ENCODE peak calls at places on chromosomes 7 and 10, in four cellular contexts. One of them, this sample, is unnamed.

GRCh38 chr7:29588900-29589696 is 25.5 kb downstream of the PRR15 start:
- DNase-seq in iPS-NIHi11: peak
- DNase-seq in stimulated activated CD4-positive, alpha-beta T cell treated with anti-CD3 and anti-CD28 coated beads, Interleukin-1b, Interleukin-23, amount 100 ng/mL, for 48 hours: no peak
- DNase-seq in activated CD4-positive, alpha-beta T cell treated with anti-CD3 and anti-CD28 coated beads, Interleukin-2, amount 50 U/mL, for 48 hours: peak
- DNase-seq in this sample: peak

GRCh38 chr10:59682986-59683937 is 26.4 kb downstream of the SLC16A9 start:
- DNase-seq in iPS-NIHi11: no peak
- DNase-seq in stimulated activated CD4-positive, alpha-beta T cell treated with anti-CD3 and anti-CD28 coated beads, Interleukin-1b, Interleukin-23, amount 100 ng/mL, for 48 hours: no peak
- DNase-seq in activated CD4-positive, alpha-beta T cell treated with anti-CD3 and anti-CD28 coated beads, Interleukin-2, amount 50 U/mL, for 48 hours: no peak
- DNase-seq in this sample: no peak

GRCh38 chr7:2508327-2509231 is 11.0 kb upstream of the LFNG start:
- DNase-seq in iPS-NIHi11: no peak
- DNase-seq in stimulated activated CD4-positive, alpha-beta T cell treated with anti-CD3 and anti-CD28 coated beads, Interleukin-1b, Interleukin-23, amount 100 ng/mL, for 48 hours: peak
- DNase-seq in activated CD4-positive, alpha-beta T cell treated with anti-CD3 and anti-CD28 coated beads, Interleukin-2, amount 50 U/mL, for 48 hours: peak
- DNase-seq in this sample: peak

GRCh38 chr10:99993994-99994689 is 15.6 kb downstream of the DNMBP start:
- DNase-seq in iPS-NIHi11: peak
- DNase-seq in stimulated activated CD4-positive, alpha-beta T cell treated with anti-CD3 and anti-CD28 coated beads, Interleukin-1b, Interleukin-23, amount 100 ng/mL, for 48 hours: peak
- DNase-seq in activated CD4-positive, alpha-beta T cell treated with anti-CD3 and anti-CD28 coated beads, Interleukin-2, amount 50 U/mL, for 48 hours: peak
- DNase-seq in this sample: peak

GRCh38 chr10:127117125-127117524 is 79.3 kb downstream of the INSYN2A start:
- DNase-seq in iPS-NIHi11: peak
- DNase-seq in stimulated activated CD4-positive, alpha-beta T cell treated with anti-CD3 and anti-CD28 coated beads, Interleukin-1b, Interleukin-23, amount 100 ng/mL, for 48 hours: no peak
- DNase-seq in activated CD4-positive, alpha-beta T cell treated with anti-CD3 and anti-CD28 coated beads, Interleukin-2, amount 50 U/mL, for 48 hours: peak
- DNase-seq in this sample: no peak

GRCh38 chr10:30745953-30746352 is 116.4 kb upstream of the LYZL2 start:
- DNase-seq in iPS-NIHi11: no peak
- DNase-seq in stimulated activated CD4-positive, alpha-beta T cell treated with anti-CD3 and anti-CD28 coated beads, Interleukin-1b, Interleukin-23, amount 100 ng/mL, for 48 hours: no peak
- DNase-seq in activated CD4-positive, alpha-beta T cell treated with anti-CD3 and anti-CD28 coated beads, Interleukin-2, amount 50 U/mL, for 48 hours: no peak
- DNase-seq in this sample: no peak

GRCh38 chr7:48428091-48428710 is 256.9 kb downstream of the ABCA13 start:
- DNase-seq in iPS-NIHi11: no peak
- DNase-seq in stimulated activated CD4-positive, alpha-beta T cell treated with anti-CD3 and anti-CD28 coated beads, Interleukin-1b, Interleukin-23, amount 100 ng/mL, for 48 hours: no peak
- DNase-seq in activated CD4-positive, alpha-beta T cell treated with anti-CD3 and anti-CD28 coated beads, Interleukin-2, amount 50 U/mL, for 48 hours: no peak
- DNase-seq in this sample: no peak

GRCh38 chr10:987635-987905 is 664 bp upstream of the GTPBP4 start:
- DNase-seq in iPS-NIHi11: no peak
- DNase-seq in stimulated activated CD4-positive, alpha-beta T cell treated with anti-CD3 and anti-CD28 coated beads, Interleukin-1b, Interleukin-23, amount 100 ng/mL, for 48 hours: no peak
- DNase-seq in activated CD4-positive, alpha-beta T cell treated with anti-CD3 and anti-CD28 coated beads, Interleukin-2, amount 50 U/mL, for 48 hours: no peak
- DNase-seq in this sample: no peak

GRCh38 chr10:21315321-21316220 is 209.9 kb downstream of the SKIDA1 start:
- DNase-seq in iPS-NIHi11: peak
- DNase-seq in stimulated activated CD4-positive, alpha-beta T cell treated with anti-CD3 and anti-CD28 coated beads, Interleukin-1b, Interleukin-23, amount 100 ng/mL, for 48 hours: no peak
- DNase-seq in activated CD4-positive, alpha-beta T cell treated with anti-CD3 and anti-CD28 coated beads, Interleukin-2, amount 50 U/mL, for 48 hours: no peak
- DNase-seq in this sample: no peak

GRCh38 chr10:32005050-32005449 is 51.2 kb downstream of the KIF5B start:
- DNase-seq in iPS-NIHi11: peak
- DNase-seq in stimulated activated CD4-positive, alpha-beta T cell treated with anti-CD3 and anti-CD28 coated beads, Interleukin-1b, Interleukin-23, amount 100 ng/mL, for 48 hours: no peak
- DNase-seq in activated CD4-positive, alpha-beta T cell treated with anti-CD3 and anti-CD28 coated beads, Interleukin-2, amount 50 U/mL, for 48 hours: peak
- DNase-seq in this sample: peak

GRCh38 chr10:71818674-71819260 is 32.3 kb downstream of the PSAP start:
- DNase-seq in iPS-NIHi11: no peak
- DNase-seq in stimulated activated CD4-positive, alpha-beta T cell treated with anti-CD3 and anti-CD28 coated beads, Interleukin-1b, Interleukin-23, amount 100 ng/mL, for 48 hours: no peak
- DNase-seq in activated CD4-positive, alpha-beta T cell treated with anti-CD3 and anti-CD28 coated beads, Interleukin-2, amount 50 U/mL, for 48 hours: no peak
- DNase-seq in this sample: no peak

GRCh38 chr7:156095908-156096539 is 283.8 kb upstream of the SHH start:
- DNase-seq in iPS-NIHi11: no peak
- DNase-seq in stimulated activated CD4-positive, alpha-beta T cell treated with anti-CD3 and anti-CD28 coated beads, Interleukin-1b, Interleukin-23, amount 100 ng/mL, for 48 hours: no peak
- DNase-seq in activated CD4-positive, alpha-beta T cell treated with anti-CD3 and anti-CD28 coated beads, Interleukin-2, amount 50 U/mL, for 48 hours: no peak
- DNase-seq in this sample: no peak

GRCh38 chr7:99740573-99741437 is 5.8 kb upstream of the CYP3A7 start:
- DNase-seq in iPS-NIHi11: no peak
- DNase-seq in stimulated activated CD4-positive, alpha-beta T cell treated with anti-CD3 and anti-CD28 coated beads, Interleukin-1b, Interleukin-23, amount 100 ng/mL, for 48 hours: no peak
- DNase-seq in activated CD4-positive, alpha-beta T cell treated with anti-CD3 and anti-CD28 coated beads, Interleukin-2, amount 50 U/mL, for 48 hours: no peak
- DNase-seq in this sample: peak

This sample was measured in HL-60.